ENCODE peak calls at places on chromosomes 13 and 19, in six cellular contexts. E is gastrocnemius medialis, I is adrenal gland, A is left ventricle myocardium inferior, T is right lobe of liver, V is esophagus muscularis mucosa. Z is an unnamed sample.

GRCh38 chr13:23609414-23610186 is 39.4 kb downstream of the TNFRSF19 start:
- DNase-seq in E (no peak), I (peak; percentile 43), A (no peak), T (no peak), V (no peak), Z (no peak)

GRCh38 chr19:31377736-31378135 is 28.5 kb upstream of the TSHZ3 start:
- DNase-seq in E (no peak), I (no peak), A (no peak), T (no peak), V (no peak), Z (no peak)

GRCh38 chr13:98979012-98979411 is 1.1 kb upstream of the DOCK9 start:
- DNase-seq in E (no peak), I (no peak), A (no peak), T (no peak), V (no peak), Z (no peak)

GRCh38 chr19:30670562-30671513 is 298.7 kb downstream of the ZNF536 start:
- DNase-seq in E (no peak), I (no peak), A (no peak), T (no peak), V (no peak), Z (no peak)

GRCh38 chr13:111912453-111912866 is 154.5 kb upstream of the SOX1 start:
- DNase-seq in E (no peak), I (no peak), A (no peak), T (no peak), V (no peak), Z (no peak)

GRCh38 chr13:93547886-93548285 is 321.3 kb downstream of the GPC6 start:
- DNase-seq in E (no peak), I (no peak), A (no peak), T (no peak), V (no peak), Z (no peak)

GRCh38 chr19:48819366-48819816 is 8.6 kb upstream of the BCAT2 start:
- DNase-seq in E (peak; percentile 93), I (peak; percentile 98), A (peak; percentile 89), T (peak; percentile 93), V (peak; percentile 97), Z (peak; percentile 79)

GRCh38 chr19:48405010-48405659 is 11.7 kb downstream of the GRIN2D start:
- DNase-seq in E (no peak), I (no peak), A (no peak), T (no peak), V (no peak), Z (no peak)

GRCh38 chr19:47302249-47302648 is 7.4 kb upstream of the C5AR1 start:
- DNase-seq in E (no peak), I (no peak), A (no peak), T (no peak), V (no peak), Z (no peak)

GRCh38 chr13:75101348-75101747 is 380.6 kb downstream of the TBC1D4 start:
- DNase-seq in E (no peak), I (no peak), A (no peak), T (no peak), V (no peak), Z (no peak)

GRCh38 chr19:54517483-54517882 is 14.9 kb downstream of the LAIR2 start:
- DNase-seq in E (no peak), I (peak; percentile 30), A (peak; percentile 30), T (no peak), V (no peak), Z (peak; percentile 48)

GRCh38 chr13:37945651-37946575 is 76.3 kb upstream of the TRPC4 start:
- DNase-seq in E (no peak), I (no peak), A (no peak), T (no peak), V (no peak), Z (no peak)

GRCh38 chr13:46361535-46361934 is 25.5 kb downstream of the RUBCNL start:
- DNase-seq in E (no peak), I (no peak), A (no peak), T (no peak), V (no peak), Z (no peak)

GRCh38 chr13:32426191-32426980 is 1.5 kb downstream of the N4BP2L1 start:
- DNase-seq in E (no peak), I (no peak), A (no peak), T (no peak), V (no peak), Z (no peak)

GRCh38 chr19:54133957-54134590 is 3.5 kb upstream of the CNOT3 start:
- DNase-seq in E (no peak), I (peak; percentile 54), A (no peak), T (no peak), V (no peak), Z (no peak)

GRCh38 chr19:54201980-54202379 is 1.3 kb downstream of the RPS9 start:
- DNase-seq in E (no peak), I (no peak), A (no peak), T (peak; percentile 35), V (no peak), Z (no peak)

GRCh38 chr19:49592486-49593232 is 1.7 kb downstream of the PRR12 start:
- DNase-seq in E (no peak), I (peak; percentile 28), A (no peak), T (no peak), V (no peak), Z (no peak)

GRCh38 chr13:111323549-111323948 is 3.1 kb downstream of the TEX29 start:
- DNase-seq in E (no peak), I (no peak), A (no peak), T (no peak), V (no peak), Z (no peak)

GRCh38 chr13:109787135-109787954 is 962 bp upstream of the IRS2 start:
- DNase-seq in E (no peak), I (peak; percentile 58), A (peak; percentile 40), T (peak; percentile 71), V (peak; percentile 92), Z (peak; percentile 45)

GRCh38 chr19:46716672-46717033 is 261 bp downstream of the PRKD2 start:
- DNase-seq in E (no peak), I (no peak), A (no peak), T (no peak), V (no peak), Z (no peak)

DNA sequence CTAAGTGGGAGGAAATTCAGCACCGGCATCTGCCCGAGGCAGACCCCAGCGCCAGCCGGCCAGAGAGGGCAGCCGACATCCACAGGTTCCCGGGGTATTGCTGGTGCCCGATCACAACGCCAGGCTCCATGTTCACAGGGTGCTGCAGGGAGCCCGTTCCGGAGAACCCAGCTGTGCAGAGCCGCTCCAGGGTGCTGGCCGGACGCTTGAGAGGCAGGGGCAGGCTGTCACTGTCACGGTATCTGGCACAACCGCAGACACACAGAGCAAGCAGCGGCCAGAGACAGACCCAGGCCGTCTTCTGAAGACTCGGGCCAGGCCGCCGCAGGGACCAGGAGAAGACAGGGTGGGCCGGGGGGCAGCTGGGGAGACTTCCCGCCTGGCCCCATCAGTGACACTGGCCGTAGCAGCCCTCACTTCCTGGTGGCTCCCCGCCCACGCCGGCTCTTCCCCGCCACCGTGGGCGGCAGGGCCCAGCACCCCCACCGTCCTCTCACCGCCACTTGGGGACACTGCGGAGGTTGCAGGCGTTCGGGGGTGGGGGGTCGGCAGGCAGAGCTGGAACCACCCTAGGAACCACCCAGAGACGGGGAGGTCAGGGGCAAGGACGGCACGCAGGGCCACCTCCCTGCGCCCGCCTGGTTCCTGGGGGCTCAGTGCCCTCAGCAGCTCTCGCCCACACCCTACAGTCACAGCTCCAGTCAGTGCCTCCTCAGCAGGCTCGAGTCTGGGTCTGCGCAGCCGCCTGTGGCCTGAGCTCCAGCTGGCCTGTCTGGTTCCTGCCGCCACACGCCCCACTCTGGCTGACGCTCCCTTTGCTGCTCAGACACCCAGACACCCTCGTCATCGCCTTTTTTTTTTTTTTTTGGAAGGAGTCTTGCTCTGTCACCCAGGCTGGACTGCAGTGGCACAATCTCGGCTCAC is 3.8 kb downstream of the RNF126 start:
- DNase-seq in E (no peak), I (peak; percentile 55), A (peak; percentile 65), T (no peak), V (no peak), Z (peak; percentile 66)
- H3K4me1 ChIP-seq in E (peaks cover 28% of the 10 kb centered on the region), I (peaks cover 24% of the 10 kb centered on the region), A (peaks cover 83% of the 10 kb centered on the region), T (peaks cover 48% of the 10 kb centered on the region), V (peaks cover 80% of the 10 kb centered on the region), Z (peaks cover 66% of the 10 kb centered on the region)

GRCh38 chr19:40366697-40367561 is 18.4 kb downstream of the PLD3 start:
- DNase-seq in E (no peak), I (no peak), A (no peak), T (no peak), V (no peak), Z (no peak)
- TF ChIP-seq CTCF in E (no peak), I (no peak), A (no peak), T (no peak), V (no peak), Z (no peak)

GRCh38 chr19:55625004-55625326 is 599 bp upstream of the ZNF784 start:
- DNase-seq in E (no peak), I (no peak), A (no peak), T (no peak), V (no peak), Z (no peak)

GRCh38 chr19:55624109-55625003 is at the start of gene ZNF784:
- DNase-seq in E (peak; percentile 89), I (peak; percentile 95), A (peak; percentile 92), T (peak; percentile 95), V (peak; percentile 98), Z (peak; percentile 93)

GRCh38 chr19:55622242-55622969 is 2.0 kb downstream of the ZNF784 start:
- DNase-seq in E (no peak), I (peak; percentile 63), A (no peak), T (peak; percentile 57), V (no peak), Z (no peak)

GRCh38 chr19:55621673-55622231 is 2.6 kb downstream of the ZNF784 start:
- DNase-seq in E (no peak), I (no peak), A (no peak), T (peak; percentile 62), V (no peak), Z (no peak)

GRCh38 chr19:55623130-55623868 is 1.1 kb downstream of the ZNF784 start:
- DNase-seq in E (peak; percentile 50), I (no peak), A (no peak), T (no peak), V (no peak), Z (no peak)
- H3K4me3 ChIP-seq in E (peak overlapping the region; percentile 71), I (no peak overlapping the region), A (peak overlapping the region; percentile 69), T (no peak overlapping the region), V (peak overlapping the region; percentile 59), Z (no peak overlapping the region)

GRCh38 chr19:44745386-44745831 is 3.1 kb upstream of the BCL3 start:
- DNase-seq in E (peak; percentile 55), I (peak; percentile 69), A (peak; percentile 86), T (no peak), V (peak; percentile 95), Z (peak; percentile 86)

GRCh38 chr19:44738603-44739585 is 9.6 kb upstream of the BCL3 start:
- DNase-seq in E (no peak), I (no peak), A (no peak), T (peak; percentile 90), V (no peak), Z (no peak)

GRCh38 chr19:44740351-44740824 is 8.1 kb upstream of the BCL3 start:
- DNase-seq in E (no peak), I (no peak), A (no peak), T (no peak), V (no peak), Z (no peak)

GRCh38 chr19:44741258-44741731 is 7.2 kb upstream of the BCL3 start:
- DNase-seq in E (no peak), I (peak; percentile 66), A (no peak), T (no peak), V (no peak), Z (peak; percentile 15)

DNA sequence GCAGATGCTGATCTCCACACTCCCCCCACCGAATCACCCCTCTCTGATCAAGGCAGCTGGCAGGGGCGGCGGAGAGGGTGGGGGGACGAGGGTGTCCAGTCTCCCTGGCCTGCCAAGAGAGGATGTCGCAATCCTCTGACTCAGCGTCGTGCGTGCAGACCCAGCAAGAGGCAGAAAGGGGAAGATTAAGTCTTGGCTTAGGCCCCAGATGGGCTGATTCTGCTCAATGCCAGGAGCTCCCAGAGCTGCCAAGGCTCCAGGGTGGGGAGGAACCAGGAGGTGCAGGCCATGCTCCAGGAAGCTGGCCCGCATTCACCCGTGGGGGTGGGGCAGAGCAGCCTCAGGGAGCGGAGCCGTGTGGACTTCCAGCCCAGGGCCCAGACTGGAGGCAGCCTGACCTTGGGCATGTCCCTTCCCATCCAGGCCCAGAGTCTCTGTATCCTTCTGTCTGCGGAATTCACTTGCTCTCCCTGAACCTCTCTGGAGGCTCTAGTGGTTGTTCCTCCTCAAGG is 6.6 kb upstream of the BCL3 start:
- DNase-seq in E (peak; percentile 98), I (peak; percentile 100), A (peak; percentile 97), T (peak; percentile 99), V (peak; percentile 99), Z (peak; percentile 98)
- H3K4me1 ChIP-seq in E (peaks cover 54% of the 10 kb centered on the region), I (peaks cover 51% of the 10 kb centered on the region), A (peaks cover 74% of the 10 kb centered on the region), T (peaks cover 85% of the 10 kb centered on the region), V (peaks cover 75% of the 10 kb centered on the region), Z (peaks cover 62% of the 10 kb centered on the region)